ENCODE peak calls at places on chromosomes 7 and 10, in five cellular contexts. U, Z, T, H and V are unnamed samples.

GRCh38 chr7:30929686-30930085 is 18.0 kb downstream of the AQP1 start:
- DNase-seq in H (no peak), Z (no peak), T (peak), U (no peak), V (no peak)

GRCh38 chr10:63769367-63769766 is 248.2 kb downstream of the REEP3 start:
- DNase-seq in Z (no peak), T (no peak), H (no peak), U (no peak), V (no peak)

GRCh38 chr7:142626420-142627035 is 122.7 kb upstream of the PRSS1 start:
- DNase-seq in U (peak), H (peak), T (no peak), Z (peak), V (peak)

GRCh38 chr7:50362712-50363282 is 58.3 kb downstream of the IKZF1 start:
- DNase-seq in Z (no peak), T (no peak), H (no peak), U (no peak), V (no peak)

GRCh38 chr10:843703-844102 is 87.8 kb downstream of the LARP4B start:
- DNase-seq in Z (no peak), U (no peak), H (no peak), T (no peak), V (no peak)

GRCh38 chr7:44541028-44541869 is at the start of gene NPC1L1:
- DNase-seq in H (no peak), U (no peak), T (peak), Z (no peak), V (no peak)

GRCh38 chr10:59877191-59877671 is 29.1 kb downstream of the CCDC6 start:
- DNase-seq in T (no peak), U (no peak), H (no peak), Z (no peak), V (no peak)

GRCh38 chr7:47045169-47045568 is 536.7 kb downstream of the TNS3 start:
- DNase-seq in H (no peak), Z (peak), U (no peak), T (peak), V (no peak)

GRCh38 chr10:100364735-100365391 is 17.8 kb downstream of the SCD start:
- DNase-seq in T (peak), Z (peak), U (peak), H (peak), V (no peak)

GRCh38 chr10:70564113-70564725 is 38.3 kb downstream of the PRF1 start:
- DNase-seq in T (no peak), Z (no peak), H (no peak), U (no peak), V (no peak)

GRCh38 chr7:930975-931758 is 23.3 kb downstream of the ADAP1 start:
- DNase-seq in H (no peak), U (no peak), T (peak), Z (no peak), V (no peak)

GRCh38 chr7:79452495-79453265 is 787 bp downstream of the MAGI2 start:
- DNase-seq in U (peak), H (peak), Z (no peak), T (peak), V (no peak)

GRCh38 chr10:89147256-89147655 is 59.9 kb downstream of the CH25H start:
- DNase-seq in T (no peak), U (no peak), H (no peak), Z (no peak), V (no peak)

GRCh38 chr7:54841772-54842707 is 83.0 kb upstream of the SEC61G start:
- DNase-seq in T (peak), U (peak), Z (no peak), H (no peak), V (no peak)

GRCh38 chr10:100746413-100746931 is 1.1 kb downstream of the PAX2 start:
- DNase-seq in T (no peak), Z (no peak), U (no peak), H (no peak), V (no peak)

GRCh38 chr7:157627646-157628045 is 290.8 kb downstream of the DNAJB6 start:
- DNase-seq in U (no peak), H (no peak), T (no peak), Z (no peak), V (no peak)

GRCh38 chr7:4965295-4966022 is 6.5 kb upstream of the MMD2 start:
- DNase-seq in Z (no peak), U (no peak), H (no peak), T (no peak), V (no peak)

GRCh38 chr10:20970044-20970443 is 72.9 kb upstream of the NEBL start:
- DNase-seq in T (no peak), U (no peak), H (no peak), Z (no peak), V (no peak)

GRCh38 chr10:17833656-17834055 is 24.5 kb downstream of the MRC1 start:
- DNase-seq in Z (no peak), T (no peak), U (no peak), H (no peak), V (no peak)

GRCh38 chr7:120725376-120726039 is 132.4 kb downstream of the TSPAN12 start:
- DNase-seq in H (peak), Z (no peak), U (no peak), T (no peak), V (no peak)

GRCh38 chr10:50417906-50418697 is 166.8 kb upstream of the ASAH2 start:
- DNase-seq in T (peak), U (peak), Z (peak), H (peak), V (peak)

GRCh38 chr10:33204049-33204448 is 130.4 kb downstream of the NRP1 start:
- DNase-seq in U (no peak), H (no peak), Z (no peak), T (no peak), V (no peak)

GRCh38 chr7:74306737-74307469 is 17.7 kb downstream of the CLIP2 start:
- DNase-seq in U (no peak), Z (no peak), T (no peak), H (no peak), V (no peak)

GRCh38 chr10:27526242-27526641 is 22.1 kb downstream of the RAB18 start:
- DNase-seq in U (no peak), H (no peak), T (no peak), Z (no peak), V (no peak)

GRCh38 chr10:79072994-79073654 is 4.4 kb downstream of the ZMIZ1 start:
- DNase-seq in Z (no peak), H (no peak), U (no peak), T (no peak), V (no peak)

GRCh38 chr7:66664590-66665293 is 36.1 kb downstream of the KCTD7 start:
- DNase-seq in U (no peak), T (no peak), Z (no peak), H (no peak), V (no peak)

GRCh38 chr10:123885406-123886164 is 6.0 kb downstream of the CPXM2 start:
- DNase-seq in H (no peak), Z (no peak), U (no peak), T (no peak), V (no peak)

GRCh38 chr10:130708465-130708864 is 572.3 kb downstream of the GLRX3 start:
- DNase-seq in U (no peak), H (no peak), T (no peak), Z (no peak), V (no peak)

GRCh38 chr7:101094791-101095375 is 9.6 kb downstream of the TRIM56 start:
- DNase-seq in Z (peak), U (no peak), H (peak), T (peak), V (no peak)

GRCh38 chr10:73773152-73773879 is 8.5 kb upstream of the CHCHD1 start:
- DNase-seq in H (no peak), Z (no peak), U (no peak), T (no peak), V (no peak)

GRCh38 chr7:466465-467191 is 53.0 kb downstream of the PDGFA start:
- DNase-seq in H (no peak), T (peak), U (no peak), Z (peak), V (no peak)

GRCh38 chr7:5396542-5396941 is 27.1 kb downstream of the TNRC18 start:
- DNase-seq in H (peak), Z (peak), T (no peak), U (peak), V (peak)

GRCh38 chr7:139682136-139683013 is 95.4 kb downstream of the HIPK2 start:
- DNase-seq in H (peak), Z (no peak), U (no peak), T (no peak), V (no peak)

GRCh38 chr7:107580716-107581383 is 804 bp downstream of the BCAP29 start:
- DNase-seq in H (no peak), U (no peak), Z (no peak), T (no peak), V (no peak)

GRCh38 chr7:84532196-84532595 is 337.6 kb upstream of the SEMA3A start:
- DNase-seq in Z (no peak), U (no peak), T (no peak), H (no peak), V (no peak)

GRCh38 chr10:70601775-70602174 is 766 bp downstream of the PRF1 start:
- DNase-seq in H (no peak), Z (no peak), T (no peak), U (peak), V (no peak)

GRCh38 chr10:101053516-101053915 is 8.3 kb upstream of the KAZALD1 start:
- DNase-seq in U (no peak), Z (no peak), H (no peak), T (no peak), V (no peak)

DNA sequence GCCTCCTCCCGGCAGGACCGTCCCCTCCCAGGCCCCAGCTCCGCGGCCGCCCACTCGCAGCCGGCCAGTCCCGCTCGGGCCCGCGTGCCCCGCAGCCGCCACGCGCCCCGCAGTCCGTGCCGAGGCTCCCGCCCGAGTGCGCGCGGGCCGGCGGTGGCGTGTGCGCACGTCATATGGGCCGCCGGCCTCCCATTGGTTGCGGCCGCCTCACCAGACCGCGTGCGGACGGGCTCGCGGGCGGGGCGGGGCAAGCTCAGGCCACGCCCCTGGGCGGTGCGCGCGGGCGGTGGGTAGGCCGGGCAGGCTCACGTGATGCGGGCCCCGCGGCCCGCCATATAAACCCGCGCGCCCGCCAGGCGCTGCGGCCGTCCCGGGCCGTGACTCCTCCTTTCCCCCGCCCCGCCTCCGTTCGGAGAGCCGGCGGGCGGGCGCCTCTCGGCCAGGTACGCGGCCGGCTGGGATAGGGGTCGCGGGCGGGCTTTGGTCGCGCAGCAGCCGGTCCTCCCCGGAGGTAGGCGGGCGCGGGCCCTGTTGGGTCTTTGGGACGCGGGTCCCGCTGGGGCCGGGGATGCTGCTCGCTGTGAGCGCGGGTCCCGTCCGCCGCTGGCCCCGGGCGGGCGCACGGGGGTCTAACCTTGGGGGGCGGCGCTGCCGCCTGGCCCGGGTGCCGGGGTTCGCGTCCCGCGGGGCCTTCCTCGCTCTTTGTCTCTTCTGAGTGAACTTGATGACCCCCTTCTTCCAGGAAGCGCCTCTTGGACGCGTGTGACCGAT is at the start of gene INSIG1:
- DNase-seq in U (peak), H (peak), T (peak), Z (peak), V (peak)
- TF ChIP-seq POLR2A in U (peak), H (peak), T (peak), Z (peak), V (peak)

GRCh38 chr7:38909870-38910269 is 879 bp upstream of the VPS41 start:
- DNase-seq in T (no peak), Z (no peak), U (no peak), H (no peak), V (no peak)

GRCh38 chr7:38905026-38905759 is 3.8 kb downstream of the VPS41 start:
- DNase-seq in U (no peak), Z (no peak), T (no peak), H (no peak), V (peak)

GRCh38 chr7:38907066-38907465 is 1.9 kb downstream of the VPS41 start:
- DNase-seq in T (no peak), Z (no peak), H (no peak), U (no peak), V (no peak)

GRCh38 chr7:38903057-38903456 is 5.9 kb downstream of the VPS41 start:
- DNase-seq in H (no peak), U (no peak), T (no peak), Z (no peak), V (no peak)

GRCh38 chr7:38908759-38909335 is at the start of gene VPS41:
- DNase-seq in T (peak), U (peak), H (peak), Z (peak), V (peak)
- TF ChIP-seq POLR2A in T (no peak), U (peak), H (peak), Z (no peak), V (peak)

GRCh38 chr7:42227523-42227922 is 9.5 kb downstream of the GLI3 start:
- DNase-seq in Z (no peak), U (peak), H (no peak), T (no peak), V (no peak)
- TF ChIP-seq POLR2A in Z (no peak), U (no peak), H (no peak), T (no peak), V (no peak)

GRCh38 chr10:42991442-42992098 is 85.3 kb upstream of the RET start:
- DNase-seq in T (no peak), U (no peak), Z (no peak), H (no peak), V (no peak)

GRCh38 chr10:42990016-42990720 is 86.7 kb upstream of the RET start:
- DNase-seq in U (no peak), Z (no peak), H (no peak), T (peak), V (peak)

GRCh38 chr10:42992957-42993390 is 83.9 kb upstream of the RET start:
- DNase-seq in T (peak), H (no peak), U (no peak), Z (no peak), V (no peak)

GRCh38 chr10:42990721-42991441 is 86.0 kb upstream of the RET start:
- DNase-seq in H (no peak), T (peak), U (no peak), Z (no peak), V (no peak)

GRCh38 chr10:42992156-42992956 is 84.5 kb upstream of the RET start:
- DNase-seq in U (no peak), T (peak), H (no peak), Z (no peak), V (no peak)
- TF ChIP-seq POLR2A in U (no peak), T (no peak), H (no peak), Z (no peak), V (no peak)

GRCh38 chr10:67487199-67487598 is 208.8 kb downstream of the CTNNA3 start:
- DNase-seq in U (no peak), Z (no peak), H (no peak), T (no peak), V (no peak)
- TF ChIP-seq POLR2A in U (no peak), Z (no peak), H (no peak), T (no peak), V (no peak)